ENCODE peak calls at places on chromosomes 3 and 15, in six cellular contexts. T is WTC11, L is K562, S is H1, A is HepG2, F is GM12878. X is an unnamed sample.

GRCh38 chr3:197306374-197307086 is 8.1 kb upstream of the DLG1 start:
- DNase-seq in T (no peak), L (no peak), S (no peak), A (peak), F (no peak), X (no peak)

GRCh38 chr3:143001369-143002082 is at the start of gene U2SURP:
- DNase-seq in T (peak), L (peak), S (peak), A (peak), F (peak), X (peak)

GRCh38 chr3:64152100-64152499 is 73.2 kb downstream of the PRICKLE2 start:
- DNase-seq in T (no peak), L (no peak), S (no peak), A (no peak), F (no peak), X (no peak)

GRCh38 chr3:82409842-82410241 is 648.4 kb upstream of the GBE1 start:
- DNase-seq in T (no peak), L (no peak), S (no peak), A (no peak), F (no peak), X (no peak)

GRCh38 chr3:188915137-188915536 is 256.6 kb upstream of the TPRG1 start:
- DNase-seq in T (no peak), L (no peak), S (no peak), A (no peak), F (no peak), X (no peak)

GRCh38 chr3:66567066-66567465 is 66.2 kb upstream of the LRIG1 start:
- DNase-seq in T (no peak), L (no peak), S (no peak), A (no peak), F (no peak), X (no peak)

GRCh38 chr3:53721187-53721946 is 124.9 kb downstream of the CHDH start:
- DNase-seq in T (no peak), L (no peak), S (no peak), A (no peak), F (no peak), X (peak)

GRCh38 chr15:52486003-52486996 is 42.4 kb downstream of the MYO5A start:
- DNase-seq in T (peak), L (no peak), S (no peak), A (no peak), F (no peak), X (peak)

GRCh38 chr3:164779816-164780215 is 298.5 kb downstream of the SI start:
- DNase-seq in T (no peak), L (no peak), S (no peak), A (no peak), F (no peak), X (no peak)

GRCh38 chr15:99412082-99412481 is 153.7 kb upstream of the MEF2A start:
- DNase-seq in T (no peak), L (no peak), S (no peak), A (no peak), F (no peak), X (no peak)

GRCh38 chr3:50519471-50520089 is 16.1 kb upstream of the CACNA2D2 start:
- DNase-seq in T (peak), L (peak), S (peak), A (peak), F (no peak), X (peak)

GRCh38 chr3:99678926-99679325 is 40.5 kb downstream of the COL8A1 start:
- DNase-seq in T (no peak), L (no peak), S (no peak), A (no peak), F (no peak), X (no peak)

GRCh38 chr3:99674086-99674789 is 35.8 kb downstream of the COL8A1 start:
- DNase-seq in T (no peak), L (no peak), S (no peak), A (no peak), F (no peak), X (no peak)

GRCh38 chr3:99681976-99682375 is 43.6 kb downstream of the COL8A1 start:
- DNase-seq in T (no peak), L (no peak), S (no peak), A (no peak), F (no peak), X (no peak)

GRCh38 chr3:99681512-99681911 is 43.1 kb downstream of the COL8A1 start:
- DNase-seq in T (no peak), L (no peak), S (no peak), A (no peak), F (peak), X (no peak)

GRCh38 chr3:99678023-99678422 is 39.6 kb downstream of the COL8A1 start:
- DNase-seq in T (no peak), L (no peak), S (no peak), A (no peak), F (no peak), X (no peak)
- TF ChIP-seq CREB1 in T (no peak), L (no peak), S (no peak), A (no peak), F (no peak), X (no peak)

DNA sequence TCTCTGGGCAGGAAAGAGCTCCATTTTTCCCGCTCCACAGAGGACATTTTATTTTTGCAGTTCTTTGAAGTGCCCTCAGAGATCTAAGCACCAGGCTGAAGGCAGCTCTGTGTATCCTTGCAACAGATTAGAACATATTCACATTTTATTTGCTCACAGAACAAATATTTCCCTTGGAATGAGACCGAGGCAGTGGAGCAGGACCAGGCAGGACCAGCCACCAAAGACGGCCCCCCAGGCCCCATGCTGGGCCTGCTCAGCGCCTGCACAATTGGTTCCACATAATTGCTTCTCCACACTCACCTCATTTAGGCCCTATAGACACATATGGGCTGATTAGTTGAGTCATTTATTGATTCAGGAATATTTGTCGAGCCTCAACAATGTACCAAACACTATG is 15.7 kb upstream of the ETV5 start:
- DNase-seq in T (no peak), L (no peak), S (no peak), A (no peak), F (no peak), X (no peak)
- TF ChIP-seq CREB1 in T (no peak), L (no peak), S (no peak), A (no peak), F (no peak), X (no peak)

DNA sequence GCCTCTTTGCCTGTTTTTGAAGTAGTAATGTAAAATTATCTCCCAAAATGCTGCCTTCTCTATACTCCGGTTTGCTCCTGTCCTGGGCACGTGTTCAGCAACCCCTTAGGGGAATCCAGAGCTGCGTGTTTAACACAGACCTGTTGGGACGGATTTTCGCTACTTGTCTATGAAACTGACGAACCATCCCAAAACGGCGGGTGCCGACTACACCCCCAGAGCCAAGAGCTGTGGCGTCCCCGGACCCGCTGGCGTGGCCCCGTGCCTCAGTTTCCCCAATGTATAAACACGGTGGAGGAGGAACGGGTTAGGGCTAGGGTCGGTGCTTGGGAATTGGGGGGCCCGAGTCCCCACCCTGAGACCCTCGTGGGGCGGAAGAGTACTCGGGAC is 473 bp downstream of the FHIT start:
- DNase-seq in T (peak), L (peak), S (peak), A (peak), F (peak), X (peak)
- TF ChIP-seq CREB1 in T (no peak), L (no peak), S (no peak), A (no peak), F (no peak), X (no peak)

GRCh38 chr15:25971053-25971452 is 107.9 kb upstream of the ATP10A start:
- DNase-seq in T (no peak), L (no peak), S (no peak), A (no peak), F (no peak), X (no peak)
- TF ChIP-seq CREB1 in T (no peak), L (no peak), S (no peak), A (no peak), F (no peak), X (no peak)

GRCh38 chr3:29527251-29527650 is 246.4 kb downstream of the RBMS3 start:
- DNase-seq in T (no peak), L (no peak), S (no peak), A (no peak), F (no peak), X (no peak)
- TF ChIP-seq CREB1 in T (no peak), L (no peak), S (no peak), A (no peak), F (no peak), X (no peak)

GRCh38 chr3:107810195-107811071 is 280.4 kb downstream of the CD47 start:
- DNase-seq in T (no peak), L (no peak), S (no peak), A (peak), F (peak), X (no peak)
- TF ChIP-seq CREB1 in T (no peak), L (no peak), S (no peak), A (no peak), F (no peak), X (no peak)

X was measured in GM23338.